ENCODE peak calls at places on chromosomes 5 and 9, in seven cellular contexts. Y, I, J, F, H, R and Z are unnamed samples.

GRCh38 chr5:178382689-178383276 is 150.2 kb upstream of the PHYKPL start:
- DNase-seq in Y (no peak), J (no peak), I (no peak), F (no peak), H (no peak), R (no peak), Z (no peak)

GRCh38 chr5:180141068-180141660 is 67.8 kb downstream of the RASGEF1C start:
- DNase-seq in I (no peak), Y (no peak), J (no peak), H (no peak), R (no peak), F (no peak), Z (no peak)

GRCh38 chr5:143542798-143543144 is 139.3 kb upstream of the NR3C1 start:
- DNase-seq in H (no peak), F (no peak), R (no peak), I (no peak), Y (no peak), J (no peak), Z (no peak)

GRCh38 chr9:111232997-111233790 is 96.8 kb downstream of the OR2K2 start:
- DNase-seq in J (no peak), Y (no peak), F (no peak), I (no peak), H (peak), R (no peak), Z (no peak)

GRCh38 chr5:6868170-6868569 is 154.9 kb downstream of the TENT4A start:
- DNase-seq in J (no peak), Y (no peak), R (no peak), H (no peak), F (no peak), I (no peak), Z (no peak)

GRCh38 chr5:79454043-79454442 is 59.9 kb downstream of the HOMER1 start:
- DNase-seq in J (no peak), H (no peak), Y (no peak), I (no peak), R (no peak), F (no peak), Z (no peak)

GRCh38 chr5:68515514-68515913 is 300.0 kb downstream of the PIK3R1 start:
- DNase-seq in H (no peak), Y (no peak), J (no peak), R (no peak), I (no peak), F (no peak), Z (no peak)

GRCh38 chr9:134338394-134339182 is 12.3 kb downstream of the RXRA start:
- DNase-seq in R (no peak), Y (no peak), I (no peak), H (no peak), J (no peak), F (no peak), Z (no peak)

GRCh38 chr9:37295796-37296195 is 126.7 kb upstream of the GRHPR start:
- DNase-seq in F (no peak), Y (no peak), H (no peak), I (no peak), J (no peak), R (no peak), Z (no peak)

GRCh38 chr5:56358703-56359428 is 125.7 kb upstream of the ANKRD55 start:
- DNase-seq in I (no peak), R (peak), J (no peak), Y (no peak), F (no peak), H (peak), Z (no peak)

GRCh38 chr9:16729656-16730055 is 140.8 kb downstream of the BNC2 start:
- DNase-seq in J (no peak), Y (no peak), R (no peak), F (no peak), I (no peak), H (no peak), Z (no peak)

GRCh38 chr5:135398160-135398854 is 724 bp downstream of the MACROH2A1 start:
- DNase-seq in J (no peak), I (no peak), Y (peak), H (peak), F (peak), R (no peak), Z (peak)

GRCh38 chr9:114638441-114638840 is 19.2 kb downstream of the TEX53 start:
- DNase-seq in J (no peak), Y (no peak), F (no peak), I (no peak), H (no peak), R (no peak), Z (no peak)

GRCh38 chr9:91817493-91818225 is 132.4 kb downstream of the ROR2 start:
- DNase-seq in F (no peak), I (peak), Y (no peak), R (peak), H (no peak), J (no peak), Z (no peak)

GRCh38 chr9:109903515-109904138 is 123.6 kb downstream of the PALM2AKAP2 start:
- DNase-seq in F (no peak), R (peak), I (no peak), Y (peak), H (peak), J (peak), Z (peak)

GRCh38 chr9:123637596-123637939 is 281.6 kb downstream of the CRB2 start:
- DNase-seq in Y (no peak), H (no peak), R (peak), I (no peak), F (no peak), J (no peak), Z (no peak)

GRCh38 chr5:14364576-14365472 is 216.8 kb upstream of the OTULINL start:
- DNase-seq in R (no peak), J (no peak), F (no peak), H (no peak), Y (peak), I (no peak), Z (peak)

GRCh38 chr9:78821126-78821822 is 524.3 kb downstream of the PSAT1 start:
- DNase-seq in J (no peak), R (peak), Y (no peak), F (no peak), H (no peak), I (no peak), Z (no peak)

GRCh38 chr9:125153712-125154367 is 10.5 kb upstream of the SCAI start:
- DNase-seq in Y (no peak), F (no peak), I (no peak), R (no peak), H (no peak), J (no peak), Z (no peak)

GRCh38 chr9:131728961-131729360 is 10.9 kb downstream of the RAPGEF1 start:
- DNase-seq in I (no peak), H (no peak), Y (peak), J (no peak), R (no peak), F (peak), Z (peak)

GRCh38 chr9:137446851-137447471 is 5.8 kb upstream of the ENTPD8 start:
- DNase-seq in I (no peak), H (no peak), F (no peak), Y (no peak), J (no peak), R (no peak), Z (no peak)

GRCh38 chr9:120109242-120109641 is 470.7 kb downstream of the CDK5RAP2 start:
- DNase-seq in J (no peak), Y (no peak), I (no peak), R (no peak), H (no peak), F (no peak), Z (no peak)

GRCh38 chr9:134355561-134356278 is 29.5 kb downstream of the RXRA start:
- DNase-seq in R (no peak), F (no peak), Y (no peak), J (no peak), I (no peak), H (no peak), Z (no peak)

GRCh38 chr5:50623666-50624065 is 42.8 kb upstream of the PARP8 start:
- DNase-seq in F (no peak), R (no peak), J (no peak), H (no peak), Y (no peak), I (no peak), Z (no peak)

GRCh38 chr5:65871182-65871581 is 55.2 kb upstream of the ERBIN start:
- DNase-seq in R (peak), H (no peak), I (no peak), Y (no peak), F (no peak), J (no peak), Z (no peak)

GRCh38 chr9:134809296-134809695 is 71.3 kb upstream of the FCN2 start:
- DNase-seq in I (no peak), F (no peak), R (no peak), Y (no peak), H (no peak), J (no peak), Z (no peak)

GRCh38 chr5:119019431-119020348 is 31.3 kb upstream of the DTWD2 start:
- DNase-seq in J (no peak), R (no peak), F (no peak), H (no peak), Y (no peak), I (no peak), Z (no peak)

GRCh38 chr9:137342482-137342881 is 40.4 kb upstream of the NRARP start:
- DNase-seq in I (no peak), Y (no peak), H (no peak), R (no peak), J (no peak), F (no peak), Z (no peak)

GRCh38 chr9:79446540-79447307 is 125.0 kb upstream of the TLE4 start:
- DNase-seq in R (no peak), F (no peak), I (no peak), H (no peak), J (no peak), Y (no peak), Z (no peak)

GRCh38 chr5:149322518-149322917 is 22.8 kb upstream of the GRPEL2 start:
- DNase-seq in H (no peak), F (no peak), J (no peak), Y (no peak), I (no peak), R (no peak), Z (no peak)

GRCh38 chr9:19939890-19940289 is 151.1 kb upstream of the SLC24A2 start:
- DNase-seq in J (no peak), I (no peak), R (no peak), F (no peak), Y (no peak), H (no peak), Z (no peak)

GRCh38 chr9:109115931-109116541 is 3.7 kb downstream of the TMEM245 start:
- DNase-seq in I (no peak), R (no peak), Y (no peak), H (peak), F (no peak), J (no peak), Z (no peak)

GRCh38 chr5:158991391-158991790 is 108.3 kb downstream of the EBF1 start:
- DNase-seq in F (no peak), I (no peak), H (no peak), R (no peak), J (no peak), Y (no peak), Z (no peak)

GRCh38 chr5:34919077-34919476 is 3.6 kb downstream of the BRIX1 start:
- DNase-seq in R (no peak), Y (no peak), I (no peak), J (no peak), H (no peak), F (no peak), Z (no peak)